ENCODE peak calls at places on chromosomes 13 and 19, in six cellular contexts. One of them, this sample, is unnamed.

GRCh38 chr13:33260168-33261098 is 25.1 kb downstream of the STARD13 start:
- DNase-seq in dorsolateral prefrontal cortex: no peak
- DNase-seq in AG04450: no peak
- DNase-seq in AG10803: no peak
- DNase-seq in heart left ventricle: no peak
- DNase-seq in bronchial epithelial cell: no peak
- DNase-seq in this sample: peak

GRCh38 chr13:29428310-29428991 is 167.0 kb downstream of the SLC7A1 start:
- DNase-seq in dorsolateral prefrontal cortex: peak
- DNase-seq in AG04450: no peak
- DNase-seq in AG10803: no peak
- DNase-seq in heart left ventricle: peak
- DNase-seq in bronchial epithelial cell: peak
- DNase-seq in this sample: peak

GRCh38 chr13:66501187-66501586 is 728.9 kb downstream of the PCDH9 start:
- DNase-seq in dorsolateral prefrontal cortex: no peak
- DNase-seq in AG04450: no peak
- DNase-seq in AG10803: peak
- DNase-seq in heart left ventricle: no peak
- DNase-seq in bronchial epithelial cell: peak
- DNase-seq in this sample: peak

GRCh38 chr19:53545271-53546065 is 7.5 kb downstream of the ZNF331 start:
- DNase-seq in dorsolateral prefrontal cortex: no peak
- DNase-seq in AG04450: no peak
- DNase-seq in AG10803: peak
- DNase-seq in heart left ventricle: no peak
- DNase-seq in bronchial epithelial cell: peak
- DNase-seq in this sample: peak

GRCh38 chr19:33906578-33907335 is 110.1 kb downstream of the KCTD15 start:
- DNase-seq in dorsolateral prefrontal cortex: no peak
- DNase-seq in AG04450: no peak
- DNase-seq in AG10803: peak
- DNase-seq in heart left ventricle: peak
- DNase-seq in bronchial epithelial cell: peak
- DNase-seq in this sample: no peak

GRCh38 chr13:48593551-48593950 is 60.2 kb upstream of the CYSLTR2 start:
- DNase-seq in dorsolateral prefrontal cortex: no peak
- DNase-seq in AG04450: no peak
- DNase-seq in AG10803: no peak
- DNase-seq in heart left ventricle: no peak
- DNase-seq in bronchial epithelial cell: no peak
- DNase-seq in this sample: no peak

GRCh38 chr19:35628264-35628564 is 622 bp upstream of the RBM42 start:
- DNase-seq in dorsolateral prefrontal cortex: no peak
- DNase-seq in AG04450: no peak
- DNase-seq in AG10803: no peak
- DNase-seq in heart left ventricle: no peak
- DNase-seq in bronchial epithelial cell: no peak
- DNase-seq in this sample: no peak

GRCh38 chr13:41988244-41988643 is 27.3 kb upstream of the VWA8 start:
- DNase-seq in dorsolateral prefrontal cortex: no peak
- DNase-seq in AG04450: no peak
- DNase-seq in AG10803: no peak
- DNase-seq in heart left ventricle: no peak
- DNase-seq in bronchial epithelial cell: no peak
- DNase-seq in this sample: no peak

GRCh38 chr19:33879818-33880575 is 83.3 kb downstream of the KCTD15 start:
- DNase-seq in dorsolateral prefrontal cortex: no peak
- DNase-seq in AG04450: no peak
- DNase-seq in AG10803: no peak
- DNase-seq in heart left ventricle: peak
- DNase-seq in bronchial epithelial cell: no peak
- DNase-seq in this sample: no peak

GRCh38 chr19:6412111-6412999 is 12.3 kb downstream of the KHSRP start:
- DNase-seq in dorsolateral prefrontal cortex: no peak
- DNase-seq in AG04450: no peak
- DNase-seq in AG10803: no peak
- DNase-seq in heart left ventricle: no peak
- DNase-seq in bronchial epithelial cell: peak
- DNase-seq in this sample: no peak

GRCh38 chr13:73702419-73703071 is 431.7 kb downstream of the KLF12 start:
- DNase-seq in dorsolateral prefrontal cortex: no peak
- DNase-seq in AG04450: no peak
- DNase-seq in AG10803: no peak
- DNase-seq in heart left ventricle: no peak
- DNase-seq in bronchial epithelial cell: peak
- DNase-seq in this sample: peak

GRCh38 chr13:40665061-40665753 is 1.2 kb downstream of the FOXO1 start:
- DNase-seq in dorsolateral prefrontal cortex: peak
- DNase-seq in AG04450: no peak
- DNase-seq in AG10803: no peak
- DNase-seq in heart left ventricle: peak
- DNase-seq in bronchial epithelial cell: no peak
- DNase-seq in this sample: peak

GRCh38 chr19:10760268-10760944 is 42.5 kb downstream of the DNM2 start:
- DNase-seq in dorsolateral prefrontal cortex: no peak
- DNase-seq in AG04450: no peak
- DNase-seq in AG10803: no peak
- DNase-seq in heart left ventricle: no peak
- DNase-seq in bronchial epithelial cell: no peak
- DNase-seq in this sample: no peak

GRCh38 chr13:21673592-21674270 is 2.9 kb downstream of the FGF9 start:
- DNase-seq in dorsolateral prefrontal cortex: peak
- DNase-seq in AG04450: no peak
- DNase-seq in AG10803: no peak
- DNase-seq in heart left ventricle: peak
- DNase-seq in bronchial epithelial cell: no peak
- DNase-seq in this sample: peak

GRCh38 chr19:1177322-1178114 is 3.5 kb upstream of the SBNO2 start:
- DNase-seq in dorsolateral prefrontal cortex: no peak
- DNase-seq in AG04450: peak
- DNase-seq in AG10803: peak
- DNase-seq in heart left ventricle: no peak
- DNase-seq in bronchial epithelial cell: peak
- DNase-seq in this sample: peak
- H3K4me3 ChIP-seq in dorsolateral prefrontal cortex: no peak
- H3K4me3 ChIP-seq in AG04450: peak
- H3K4me3 ChIP-seq in AG10803: peak
- H3K4me3 ChIP-seq in heart left ventricle: no peak
- H3K4me3 ChIP-seq in bronchial epithelial cell: no peak
- H3K4me3 ChIP-seq in this sample: peak

GRCh38 chr19:2706251-2706650 is 3.8 kb upstream of the GNG7 start:
- DNase-seq in dorsolateral prefrontal cortex: no peak
- DNase-seq in AG04450: no peak
- DNase-seq in AG10803: no peak
- DNase-seq in heart left ventricle: no peak
- DNase-seq in bronchial epithelial cell: no peak
- DNase-seq in this sample: no peak

GRCh38 chr19:2702170-2703076 is at the start of gene GNG7:
- DNase-seq in dorsolateral prefrontal cortex: peak
- DNase-seq in AG04450: no peak
- DNase-seq in AG10803: peak
- DNase-seq in heart left ventricle: peak
- DNase-seq in bronchial epithelial cell: peak
- DNase-seq in this sample: peak

GRCh38 chr19:2703077-2703437 is 563 bp upstream of the GNG7 start:
- DNase-seq in dorsolateral prefrontal cortex: no peak
- DNase-seq in AG04450: no peak
- DNase-seq in AG10803: no peak
- DNase-seq in heart left ventricle: no peak
- DNase-seq in bronchial epithelial cell: no peak
- DNase-seq in this sample: no peak

GRCh38 chr19:2701361-2702169 is 929 bp downstream of the GNG7 start:
- DNase-seq in dorsolateral prefrontal cortex: no peak
- DNase-seq in AG04450: no peak
- DNase-seq in AG10803: no peak
- DNase-seq in heart left ventricle: no peak
- DNase-seq in bronchial epithelial cell: no peak
- DNase-seq in this sample: no peak

GRCh38 chr19:2703691-2704216 is 1.3 kb upstream of the GNG7 start:
- DNase-seq in dorsolateral prefrontal cortex: no peak
- DNase-seq in AG04450: no peak
- DNase-seq in AG10803: no peak
- DNase-seq in heart left ventricle: no peak
- DNase-seq in bronchial epithelial cell: no peak
- DNase-seq in this sample: no peak
- TF ChIP-seq CTCF in dorsolateral prefrontal cortex: no peak
- TF ChIP-seq CTCF in AG04450: no peak
- TF ChIP-seq CTCF in AG10803: no peak
- TF ChIP-seq CTCF in heart left ventricle: no peak
- TF ChIP-seq CTCF in bronchial epithelial cell: no peak
- TF ChIP-seq CTCF in this sample: no peak

GRCh38 chr13:75825599-75825998 is 189.5 kb downstream of the LMO7 start:
- DNase-seq in dorsolateral prefrontal cortex: no peak
- DNase-seq in AG04450: no peak
- DNase-seq in AG10803: no peak
- DNase-seq in heart left ventricle: no peak
- DNase-seq in bronchial epithelial cell: no peak
- DNase-seq in this sample: no peak
- H3K4me3 ChIP-seq in dorsolateral prefrontal cortex: no peak
- H3K4me3 ChIP-seq in AG04450: no peak
- H3K4me3 ChIP-seq in AG10803: no peak
- H3K4me3 ChIP-seq in heart left ventricle: no peak
- H3K4me3 ChIP-seq in bronchial epithelial cell: no peak
- H3K4me3 ChIP-seq in this sample: no peak

GRCh38 chr19:29587059-29587458 is 19.0 kb upstream of the POP4 start:
- DNase-seq in dorsolateral prefrontal cortex: no peak
- DNase-seq in AG04450: no peak
- DNase-seq in AG10803: no peak
- DNase-seq in heart left ventricle: no peak
- DNase-seq in bronchial epithelial cell: no peak
- DNase-seq in this sample: no peak

GRCh38 chr19:29591670-29592069 is 14.4 kb upstream of the POP4 start:
- DNase-seq in dorsolateral prefrontal cortex: no peak
- DNase-seq in AG04450: no peak
- DNase-seq in AG10803: no peak
- DNase-seq in heart left ventricle: no peak
- DNase-seq in bronchial epithelial cell: no peak
- DNase-seq in this sample: no peak

GRCh38 chr19:29588095-29588494 is 18.0 kb upstream of the POP4 start:
- DNase-seq in dorsolateral prefrontal cortex: no peak
- DNase-seq in AG04450: no peak
- DNase-seq in AG10803: no peak
- DNase-seq in heart left ventricle: no peak
- DNase-seq in bronchial epithelial cell: no peak
- DNase-seq in this sample: no peak

GRCh38 chr19:29587518-29587986 is 18.5 kb upstream of the POP4 start:
- DNase-seq in dorsolateral prefrontal cortex: no peak
- DNase-seq in AG04450: no peak
- DNase-seq in AG10803: peak
- DNase-seq in heart left ventricle: no peak
- DNase-seq in bronchial epithelial cell: peak
- DNase-seq in this sample: peak

DNA sequence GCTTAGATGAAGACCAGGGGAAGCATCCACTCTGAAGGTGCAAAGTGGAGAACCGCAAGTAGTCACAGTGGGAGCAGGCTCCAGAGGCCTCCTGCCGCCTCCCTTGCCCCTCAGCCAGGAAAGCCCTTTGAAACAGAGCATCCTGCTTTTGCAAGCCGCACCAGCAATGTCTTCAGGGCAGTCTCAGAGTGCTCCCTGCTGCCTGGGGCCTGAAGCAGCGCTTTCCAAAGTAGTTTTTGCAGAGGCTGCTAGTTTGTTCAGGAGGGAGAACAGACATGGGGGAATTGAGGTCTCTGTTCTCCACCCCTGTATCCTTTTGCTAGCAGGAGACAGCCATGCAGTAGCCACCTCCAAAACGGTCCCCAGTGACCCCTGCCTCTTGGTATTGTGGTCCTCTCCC is 15.8 kb upstream of the POP4 start:
- DNase-seq in dorsolateral prefrontal cortex: no peak
- DNase-seq in AG04450: no peak
- DNase-seq in AG10803: no peak
- DNase-seq in heart left ventricle: no peak
- DNase-seq in bronchial epithelial cell: no peak
- DNase-seq in this sample: no peak
- TF ChIP-seq CTCF in dorsolateral prefrontal cortex: no peak
- TF ChIP-seq CTCF in AG04450: no peak
- TF ChIP-seq CTCF in AG10803: no peak
- TF ChIP-seq CTCF in heart left ventricle: no peak
- TF ChIP-seq CTCF in bronchial epithelial cell: no peak
- TF ChIP-seq CTCF in this sample: no peak

DNA sequence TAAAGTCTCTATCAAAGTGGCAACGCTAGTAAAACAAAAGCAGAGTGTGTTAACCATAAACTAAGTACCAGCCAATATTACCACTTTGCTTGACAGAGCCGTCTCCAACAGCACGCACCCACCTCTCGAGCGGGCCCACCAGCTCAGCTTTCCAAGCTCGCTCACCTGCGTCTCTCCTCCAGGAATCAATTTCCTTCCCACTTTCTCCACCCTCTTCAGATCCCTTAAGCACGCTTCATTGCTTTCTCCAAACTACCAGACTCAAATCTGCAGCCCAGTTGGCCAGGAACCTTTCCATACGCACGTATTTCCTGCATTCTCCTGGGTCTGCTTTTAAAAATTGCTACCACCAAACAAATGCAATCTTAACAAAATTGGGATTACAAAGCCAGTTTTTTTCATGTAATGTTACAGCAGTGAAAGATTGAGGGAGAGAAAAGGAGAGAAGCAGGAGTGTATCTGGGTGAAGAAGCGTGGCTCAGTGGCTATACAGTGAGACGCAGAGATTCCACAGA is 1.5 kb downstream of the ENOX1 start:
- DNase-seq in dorsolateral prefrontal cortex: no peak
- DNase-seq in AG04450: no peak
- DNase-seq in AG10803: no peak
- DNase-seq in heart left ventricle: no peak
- DNase-seq in bronchial epithelial cell: no peak
- DNase-seq in this sample: no peak
- H3K4me3 ChIP-seq in dorsolateral prefrontal cortex: peak
- H3K4me3 ChIP-seq in AG04450: peak
- H3K4me3 ChIP-seq in AG10803: peak
- H3K4me3 ChIP-seq in heart left ventricle: peak
- H3K4me3 ChIP-seq in bronchial epithelial cell: peak
- H3K4me3 ChIP-seq in this sample: peak